ENCODE peak calls at places on chromosomes 6 and 20, in ten cellular contexts. O is Panc1, R is HepG2, E is transverse colon, F is GM23338, U is sigmoid colon, L is H1, P is GM12891, J is stomach, A is GM12892. N is an unnamed sample.
A peak's percentile ranks its signal among the peaks of the same experiment; 100 is the strongest.

GRCh38 chr6:96570053-96570452 is 7.1 kb downstream of the FHL5 start:
- DNase-seq in O (no peak), R (no peak), E (no peak), F (no peak), U (no peak), L (no peak), P (no peak), J (no peak), A (no peak), N (no peak)

GRCh38 chr6:43163899-43164298 is 7.2 kb upstream of the SRF start:
- DNase-seq in O (no peak), R (no peak), E (no peak), F (no peak), U (no peak), L (no peak), P (no peak), J (no peak), A (no peak), N (no peak)

GRCh38 chr20:56724246-56724757 is 95.2 kb downstream of the TFAP2C start:
- DNase-seq in O (no peak), R (no peak), E (no peak), F (no peak), U (no peak), L (no peak), P (no peak), J (no peak), A (no peak), N (no peak)

GRCh38 chr6:42104807-42105713 is 37.4 kb downstream of the C6orf132 start:
- DNase-seq in O (no peak), R (no peak), E (no peak), F (peak; percentile 72), U (no peak), L (no peak), P (peak; percentile 35), J (no peak), A (no peak), N (no peak)

GRCh38 chr6:14709900-14710299 is 536.0 kb upstream of the JARID2 start:
- DNase-seq in O (no peak), R (no peak), E (no peak), F (no peak), U (no peak), L (no peak), P (no peak), J (no peak), A (no peak), N (no peak)

GRCh38 chr20:57543754-57544153 is 17.2 kb upstream of the PCK1 start:
- DNase-seq in O (no peak), R (no peak), E (no peak), F (no peak), U (no peak), L (no peak), P (no peak), J (no peak), A (no peak), N (no peak)

GRCh38 chr6:3390698-3391097 is 66.2 kb downstream of the SLC22A23 start:
- DNase-seq in O (no peak), R (no peak), E (peak; percentile 88), F (no peak), U (peak; percentile 68), L (no peak), P (no peak), J (peak; percentile 81), A (no peak), N (no peak)

GRCh38 chr20:4925842-4926530 is 75.3 kb downstream of the SLC23A2 start:
- DNase-seq in O (no peak), R (no peak), E (peak; percentile 56), F (no peak), U (peak; percentile 81), L (no peak), P (no peak), J (peak; percentile 77), A (no peak), N (no peak)

GRCh38 chr6:20680697-20681165 is 146.5 kb downstream of the CDKAL1 start:
- DNase-seq in O (no peak), R (no peak), E (no peak), F (no peak), U (no peak), L (no peak), P (no peak), J (no peak), A (no peak), N (no peak)

GRCh38 chr20:50151034-50151743 is 2.3 kb downstream of the PEDS1 start:
- DNase-seq in O (no peak), R (no peak), E (peak; percentile 57), F (peak; percentile 60), U (no peak), L (no peak), P (no peak), J (peak; percentile 73), A (no peak), N (no peak)

GRCh38 chr6:56663344-56663743 is 20.7 kb upstream of the DST start:
- DNase-seq in O (peak; percentile 86), R (no peak), E (peak; percentile 40), F (no peak), U (no peak), L (no peak), P (no peak), J (no peak), A (no peak), N (no peak)

GRCh38 chr20:38528167-38528566 is 52.8 kb upstream of the ADIG start:
- DNase-seq in O (no peak), R (no peak), E (no peak), F (no peak), U (no peak), L (no peak), P (no peak), J (no peak), A (no peak), N (no peak)

GRCh38 chr20:51402201-51402600 is 140.3 kb downstream of the NFATC2 start:
- DNase-seq in O (no peak), R (no peak), E (peak; percentile 40), F (no peak), U (no peak), L (no peak), P (no peak), J (no peak), A (no peak), N (peak; percentile 80)

DNA sequence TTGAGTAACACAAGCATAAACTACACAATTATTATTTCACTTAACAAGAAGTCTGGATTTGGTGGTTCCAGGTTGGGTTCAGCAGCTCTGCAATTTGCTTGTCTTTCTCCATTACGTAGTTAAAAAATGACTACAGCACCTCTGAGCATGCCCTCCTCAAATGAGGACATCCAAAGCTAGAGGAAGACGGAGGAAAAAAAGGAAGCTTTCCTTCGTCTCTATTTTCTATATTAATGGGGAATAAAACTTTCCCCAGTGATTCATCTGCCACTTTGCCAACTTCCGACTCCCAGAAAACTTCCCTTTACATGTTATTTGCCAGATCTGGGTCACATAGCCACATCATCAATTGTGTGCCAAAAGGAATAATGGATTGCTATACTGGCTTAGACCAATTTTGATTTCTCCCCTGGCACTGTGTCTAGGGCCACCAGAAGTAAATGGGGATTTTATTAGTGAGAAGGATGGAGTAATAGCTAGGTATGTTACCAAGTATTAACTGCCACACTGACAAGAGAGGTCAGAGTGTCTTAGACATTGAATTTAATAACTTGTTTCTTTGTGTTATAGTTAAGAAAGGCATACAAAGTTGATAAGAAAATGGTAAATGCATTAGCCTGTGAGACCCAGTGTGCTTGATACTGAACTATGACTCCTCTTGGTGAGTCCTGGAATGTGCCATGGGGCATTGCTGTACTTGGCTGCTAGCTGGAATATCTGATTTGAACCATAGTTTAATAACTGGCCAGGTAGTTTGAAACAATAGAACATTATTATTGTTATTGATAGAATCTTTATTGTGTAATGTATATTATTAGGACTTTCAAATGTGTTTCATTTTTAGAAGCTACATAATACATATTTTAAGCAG is 69.7 kb downstream of the ZFAND3 start:
- DNase-seq in O (no peak), R (no peak), E (no peak), F (no peak), U (no peak), L (no peak), P (no peak), J (no peak), A (no peak), N (no peak)
- TF ChIP-seq POLR2AphosphoS5 in O (no peak), R (no peak), E (no peak), F (no peak), U (no peak), L (no peak), P (no peak), J (no peak), A (no peak), N (no peak)

GRCh38 chr6:131286469-131287040 is 151.3 kb downstream of the AKAP7 start:
- DNase-seq in O (no peak), R (no peak), E (no peak), F (no peak), U (no peak), L (no peak), P (no peak), J (no peak), A (no peak), N (no peak)
- TF ChIP-seq POLR2AphosphoS5 in O (no peak), R (no peak), E (no peak), F (no peak), U (no peak), L (no peak), P (no peak), J (no peak), A (no peak), N (no peak)

DNA sequence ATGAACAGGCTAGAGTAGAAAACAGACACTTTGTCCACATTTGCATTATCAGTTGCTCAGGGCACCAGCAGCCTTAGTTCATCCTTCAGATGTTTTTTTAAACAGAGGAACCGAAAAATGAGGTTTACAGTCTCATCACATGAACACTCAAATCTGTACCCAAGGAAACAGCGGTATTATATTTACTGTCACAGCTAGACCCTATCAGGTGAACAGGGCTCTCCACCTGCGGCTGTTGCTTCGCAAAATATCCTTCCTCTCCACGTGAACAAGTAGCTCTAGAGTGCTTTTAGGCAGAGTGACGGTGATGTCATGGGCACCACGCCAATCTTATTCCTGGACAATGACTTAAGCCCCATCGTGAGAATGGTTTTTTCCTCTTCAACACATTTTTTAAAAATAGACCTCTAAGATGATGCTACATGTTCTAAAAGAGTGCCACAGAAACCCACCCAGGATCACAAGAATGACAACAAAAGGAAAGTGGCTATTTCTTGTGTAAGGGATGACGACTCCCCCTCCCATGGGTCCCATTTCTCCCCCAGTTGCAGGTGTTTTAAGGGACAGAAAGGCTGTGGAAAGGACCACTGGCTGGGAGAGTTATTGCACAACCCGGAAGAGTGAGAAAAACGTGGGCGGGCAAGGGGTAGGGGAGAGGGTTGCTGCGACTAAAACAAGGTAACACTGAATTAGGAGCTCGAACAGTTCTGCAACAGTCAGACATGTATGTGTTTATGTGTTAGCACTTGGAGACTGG is 77.7 kb downstream of the EFHC1 start:
- DNase-seq in O (no peak), R (no peak), E (peak; percentile 72), F (no peak), U (peak; percentile 82), L (no peak), P (no peak), J (no peak), A (no peak), N (no peak)
- TF ChIP-seq POLR2AphosphoS5 in O (no peak), R (no peak), E (peak; percentile 29), F (no peak), U (no peak), L (no peak), P (no peak), J (no peak), A (no peak), N (no peak)

DNA sequence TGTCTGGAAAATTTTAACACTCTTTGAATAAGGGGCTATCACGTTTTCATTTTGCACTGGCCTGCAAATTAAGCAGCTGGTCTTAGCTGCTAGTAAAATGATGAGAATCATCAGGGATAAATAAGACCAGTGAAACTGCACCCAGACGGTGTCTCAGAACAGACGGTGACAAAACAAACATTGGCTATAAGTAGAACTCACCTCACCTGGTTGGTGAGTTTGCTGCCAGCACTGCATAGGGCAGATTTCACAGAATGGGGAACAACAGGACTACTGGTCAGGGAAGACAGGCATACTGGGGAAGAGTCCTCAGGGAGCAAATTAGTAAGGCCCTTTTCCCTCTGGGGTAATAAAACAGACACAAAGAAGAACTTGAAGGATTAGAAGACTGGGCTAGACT is 175.9 kb upstream of the CITED2 start:
- DNase-seq in O (no peak), R (no peak), E (no peak), F (no peak), U (no peak), L (no peak), P (no peak), J (no peak), A (no peak), N (no peak)
- TF ChIP-seq POLR2AphosphoS5 in O (no peak), R (no peak), E (no peak), F (no peak), U (no peak), L (no peak), P (no peak), J (no peak), A (no peak), N (no peak)

N was measured in spleen.